ENCODE peak calls at places on chromosomes 7 and 10, in four cellular contexts. U, O, D and C are unnamed samples.

GRCh38 chr7:14095233-14095950 is 105.9 kb upstream of the ETV1 start:
- DNase-seq in U (no peak), O (no peak), D (no peak), C (no peak)

GRCh38 chr7:35035511-35035921 is 1.8 kb downstream of the DPY19L1 start:
- DNase-seq in U (no peak), O (no peak), D (no peak), C (peak)

GRCh38 chr7:137325927-137326326 is 17.6 kb downstream of the PTN start:
- DNase-seq in U (no peak), O (no peak), D (no peak), C (no peak)

GRCh38 chr10:86062151-86062550 is 304.4 kb downstream of the GRID1 start:
- DNase-seq in U (no peak), O (no peak), D (no peak), C (no peak)

GRCh38 chr10:52609071-52609470 is 163.5 kb downstream of the MBL2 start:
- DNase-seq in U (no peak), O (no peak), D (no peak), C (no peak)

GRCh38 chr10:16509996-16510395 is 11.7 kb downstream of the C1QL3 start:
- DNase-seq in U (no peak), O (no peak), D (no peak), C (no peak)

GRCh38 chr7:25351761-25352160 is 123.5 kb upstream of the NPVF start:
- DNase-seq in U (no peak), O (no peak), D (no peak), C (no peak)

GRCh38 chr7:10793995-10794780 is 179.5 kb upstream of the PHF14 start:
- DNase-seq in U (no peak), O (no peak), D (no peak), C (no peak)

GRCh38 chr7:17490825-17491224 is 192.4 kb downstream of the AHR start:
- DNase-seq in U (no peak), O (no peak), D (no peak), C (no peak)

GRCh38 chr10:4981722-4982471 is 18.7 kb downstream of the AKR1C1 start:
- DNase-seq in U (no peak), O (no peak), D (peak), C (peak)

GRCh38 chr10:12720217-12720981 is 281.1 kb downstream of the CCDC3 start:
- DNase-seq in U (peak), O (no peak), D (peak), C (peak)

GRCh38 chr10:122307669-122308486 is 36.8 kb downstream of the BTBD16 start:
- DNase-seq in U (peak), O (peak), D (peak), C (peak)

GRCh38 chr7:141785711-141786552 is 4.1 kb upstream of the TAS2R5 start:
- DNase-seq in U (no peak), O (no peak), D (no peak), C (peak)

GRCh38 chr10:131842351-131843088 is 58.3 kb upstream of the PPP2R2D start:
- DNase-seq in U (no peak), O (no peak), D (no peak), C (no peak)

GRCh38 chr7:141563956-141564623 is 12.9 kb downstream of the AGK start:
- DNase-seq in U (no peak), O (no peak), D (no peak), C (peak)

GRCh38 chr10:60048146-60048545 is 141.8 kb upstream of the CCDC6 start:
- DNase-seq in U (no peak), O (no peak), D (no peak), C (peak)

GRCh38 chr7:66114743-66115727 is at the start of gene CRCP:
- DNase-seq in U (peak), O (peak), D (peak), C (peak)

GRCh38 chr10:130894485-130894884 is 417.0 kb downstream of the TCERG1L start:
- DNase-seq in U (no peak), O (no peak), D (no peak), C (no peak)

GRCh38 chr7:28348631-28349030 is 63.7 kb upstream of the CREB5 start:
- DNase-seq in U (peak), O (no peak), D (no peak), C (no peak)

GRCh38 chr10:49394933-49395740 is 752 bp downstream of the DRGX start:
- DNase-seq in U (no peak), O (no peak), D (no peak), C (no peak)

GRCh38 chr10:80165173-80165572 is 32.6 kb downstream of the PLAC9 start:
- DNase-seq in U (peak), O (no peak), D (no peak), C (peak)

GRCh38 chr7:104196161-104196560 is 11.7 kb downstream of the ORC5 start:
- DNase-seq in U (no peak), O (no peak), D (no peak), C (peak)

GRCh38 chr10:58756126-58756525 is 243.5 kb downstream of the BICC1 start:
- DNase-seq in U (no peak), O (no peak), D (no peak), C (peak)

GRCh38 chr7:142808802-142809583 is 38.2 kb downstream of the PRSS2 start:
- DNase-seq in U (no peak), O (no peak), D (no peak), C (no peak)

GRCh38 chr7:2732959-2733584 is 45.1 kb downstream of the AMZ1 start:
- DNase-seq in U (peak), O (peak), D (no peak), C (peak)

GRCh38 chr7:12436896-12437535 is 33.4 kb upstream of the VWDE start:
- DNase-seq in U (no peak), O (no peak), D (no peak), C (peak)

GRCh38 chr7:12436126-12436525 is 32.5 kb upstream of the VWDE start:
- DNase-seq in U (no peak), O (no peak), D (no peak), C (no peak)

GRCh38 chr7:12431886-12432285 is 28.2 kb upstream of the VWDE start:
- DNase-seq in U (no peak), O (no peak), D (no peak), C (no peak)

GRCh38 chr7:12434012-12434642 is 30.5 kb upstream of the VWDE start:
- DNase-seq in U (no peak), O (no peak), D (no peak), C (no peak)
- TF ChIP-seq CTCF in U (peak), O (no peak), D (no peak), C (no peak)

DNA sequence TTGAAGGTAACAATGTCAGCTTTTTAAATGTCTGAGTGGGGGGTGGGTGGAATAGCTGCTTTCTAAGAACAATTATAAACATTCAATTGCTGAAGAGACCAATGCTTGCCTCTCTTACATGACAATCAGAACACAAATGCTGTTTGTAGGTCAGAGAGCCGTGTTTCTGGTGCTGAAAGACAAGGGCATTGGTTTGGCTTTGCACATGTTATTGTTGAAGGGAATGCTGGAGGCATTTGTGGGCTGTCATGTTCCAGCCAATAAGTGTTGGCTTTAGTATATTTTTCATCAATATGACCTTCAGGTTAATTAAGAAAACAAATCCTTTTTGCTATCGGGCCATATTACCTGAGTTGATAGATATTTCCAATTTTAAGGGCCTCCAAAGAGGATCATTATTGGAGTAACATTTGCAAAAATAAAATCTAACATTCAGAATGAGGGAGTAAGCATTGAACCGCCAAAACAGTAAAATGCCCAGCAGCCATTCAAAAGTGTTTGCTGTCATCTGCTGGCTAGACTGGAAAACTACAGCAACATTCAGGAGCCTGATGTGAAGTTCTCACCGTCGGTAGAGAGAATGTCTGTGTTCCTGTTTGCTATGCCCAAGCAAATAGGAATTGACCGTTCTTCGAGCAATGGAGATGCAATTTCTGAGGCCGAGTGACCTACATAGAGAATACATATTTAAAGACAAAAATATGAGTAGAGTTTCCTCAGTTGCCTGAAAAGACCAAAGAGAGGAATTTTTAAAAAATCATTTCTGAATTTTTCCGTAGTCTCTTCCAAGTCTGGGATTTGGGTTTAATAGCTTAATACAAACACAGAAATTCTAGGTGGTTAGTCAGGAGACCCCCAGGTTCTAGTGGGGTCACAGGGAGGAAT is 118.9 kb downstream of the APBB1IP start:
- DNase-seq in U (no peak), O (no peak), D (no peak), C (peak)
- H3K4me3 ChIP-seq in U (no peak), O (no peak), D (no peak), C (no peak)

DNA sequence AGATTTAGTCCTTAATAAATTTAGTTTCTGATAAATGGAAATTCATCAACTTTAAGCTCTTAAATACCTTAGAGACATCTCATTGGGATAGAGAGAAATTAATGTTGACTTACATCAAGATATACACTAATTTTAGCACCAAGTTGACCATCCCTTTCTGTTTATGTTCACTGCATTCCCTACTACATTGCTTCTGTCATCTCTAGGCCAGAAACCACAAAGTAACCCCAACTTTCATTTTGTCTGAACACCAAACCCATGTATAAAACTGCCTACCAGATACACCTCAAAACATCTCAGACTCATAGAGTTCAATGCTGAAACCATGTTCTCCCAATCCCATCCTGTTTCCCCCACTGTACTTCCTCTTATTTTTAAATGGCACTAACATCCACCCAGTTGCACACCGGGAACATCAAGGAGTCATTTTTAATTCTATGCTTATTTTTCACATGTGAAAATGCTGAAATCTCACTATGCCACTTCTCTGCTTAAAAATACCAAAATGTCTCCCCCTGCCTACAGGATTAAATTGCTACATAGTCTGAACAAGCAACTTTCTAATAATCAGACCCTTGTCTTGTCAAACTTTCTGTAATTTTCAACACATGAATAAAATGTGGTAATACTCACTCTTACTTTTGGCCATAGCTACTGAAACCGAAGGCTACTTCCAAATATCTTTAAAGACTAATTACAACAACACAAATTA is 201.6 kb downstream of the SEMA3D start:
- DNase-seq in U (no peak), O (no peak), D (no peak), C (peak)
- TF ChIP-seq CTCF in U (no peak), O (no peak), D (no peak), C (peak)

DNA sequence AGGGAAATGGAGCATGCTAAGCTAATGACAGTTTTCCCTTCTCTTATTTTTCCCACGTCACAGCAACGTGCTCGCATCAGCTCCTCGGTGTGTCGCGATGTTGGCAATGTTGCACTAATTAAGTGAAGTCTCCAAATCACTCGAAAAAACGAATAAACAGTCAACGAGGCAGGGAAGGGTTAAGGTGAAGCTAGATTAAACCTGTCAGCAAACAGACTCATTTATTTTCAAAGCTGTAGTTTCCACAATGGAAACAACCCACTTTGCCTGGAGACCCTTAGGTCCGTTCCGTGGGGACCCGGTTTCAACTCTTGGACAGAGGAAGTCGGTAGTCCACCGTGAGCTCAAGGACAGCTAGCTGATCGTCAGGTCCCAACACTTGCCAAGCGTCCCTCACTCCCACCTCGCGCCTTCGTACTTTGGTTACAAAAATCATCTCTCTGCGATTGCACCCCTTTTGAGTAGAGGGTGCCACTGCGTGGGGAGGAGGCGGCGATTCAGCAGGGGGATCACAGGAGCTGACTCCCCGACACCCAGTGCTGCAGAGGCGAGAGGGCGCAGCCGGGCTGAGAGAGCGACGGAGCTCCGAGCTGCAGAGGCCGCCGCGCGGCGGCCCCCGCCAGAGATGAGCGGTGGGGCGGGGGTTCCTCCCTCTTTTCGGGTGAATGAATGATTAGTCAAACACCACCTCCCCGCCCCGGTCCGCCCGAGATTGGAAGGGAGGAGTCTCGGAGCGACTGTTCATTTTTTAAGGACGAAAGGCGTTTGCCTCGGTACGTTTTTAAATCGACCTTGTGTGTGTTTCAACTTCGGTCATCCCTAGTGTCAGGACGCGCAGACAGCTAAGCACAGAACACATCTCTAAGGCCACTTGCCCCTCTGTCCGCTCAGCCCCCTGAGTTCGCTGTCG is 1.3 kb upstream of the BMPER start:
- DNase-seq in U (peak), O (peak), D (peak), C (peak)
- H3K4me3 ChIP-seq in U (peak), O (peak), D (peak), C (peak)

GRCh38 chr7:33923440-33924229 is 18.3 kb downstream of the BMPER start:
- DNase-seq in U (no peak), O (no peak), D (no peak), C (no peak)
- TF ChIP-seq CTCF in U (no peak), O (no peak), D (no peak), C (no peak)

DNA sequence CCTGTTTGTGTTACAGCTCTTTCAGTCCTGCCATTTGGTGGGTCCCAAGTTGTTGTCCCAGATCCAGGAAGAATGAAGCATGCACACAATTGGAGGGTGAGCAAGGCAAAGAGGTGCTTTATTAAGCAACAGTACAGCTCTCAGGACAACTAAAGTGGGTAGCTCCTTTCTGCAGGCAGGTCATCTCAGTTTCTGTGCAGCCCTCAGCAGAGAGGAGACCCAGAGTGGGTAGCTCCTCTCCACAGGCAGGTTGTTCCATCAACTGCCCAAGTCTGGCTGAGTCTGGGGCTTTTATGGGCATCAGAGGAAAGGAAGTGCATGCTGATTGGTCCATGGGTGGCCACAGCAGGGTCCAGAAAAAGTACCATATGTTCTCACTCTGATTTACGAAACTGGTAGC is 624.5 kb downstream of the LRMDA start:
- DNase-seq in U (no peak), O (no peak), D (no peak), C (no peak)
- H3K4me3 ChIP-seq in U (no peak), O (no peak), D (no peak), C (no peak)

GRCh38 chr7:37145682-37146081 is 303.0 kb downstream of the ELMO1 start:
- DNase-seq in U (no peak), O (no peak), D (no peak), C (no peak)

GRCh38 chr7:37142943-37143342 is 305.7 kb downstream of the ELMO1 start:
- DNase-seq in U (no peak), O (no peak), D (no peak), C (no peak)

GRCh38 chr7:37141742-37142141 is 306.9 kb downstream of the ELMO1 start:
- DNase-seq in U (no peak), O (no peak), D (no peak), C (no peak)
- TF ChIP-seq CTCF in U (no peak), O (no peak), D (no peak), C (no peak)

GRCh38 chr7:155722118-155722517 is 77.7 kb downstream of the RBM33 start:
- DNase-seq in U (no peak), O (no peak), D (no peak), C (peak)
- H3K4me3 ChIP-seq in U (no peak), O (no peak), D (no peak), C (no peak)

GRCh38 chr10:2745666-2746065 is 321.7 kb upstream of the PFKP start:
- DNase-seq in U (no peak), O (no peak), D (no peak), C (no peak)

GRCh38 chr10:2746638-2747037 is 320.7 kb upstream of the PFKP start:
- DNase-seq in U (no peak), O (no peak), D (no peak), C (no peak)

GRCh38 chr10:2748287-2748686 is 319.1 kb upstream of the PFKP start:
- DNase-seq in U (no peak), O (no peak), D (no peak), C (no peak)

GRCh38 chr10:2744547-2745212 is 322.7 kb upstream of the PFKP start:
- DNase-seq in U (no peak), O (no peak), D (no peak), C (no peak)
- TF ChIP-seq CTCF in U (no peak), O (no peak), D (no peak), C (no peak)

DNA sequence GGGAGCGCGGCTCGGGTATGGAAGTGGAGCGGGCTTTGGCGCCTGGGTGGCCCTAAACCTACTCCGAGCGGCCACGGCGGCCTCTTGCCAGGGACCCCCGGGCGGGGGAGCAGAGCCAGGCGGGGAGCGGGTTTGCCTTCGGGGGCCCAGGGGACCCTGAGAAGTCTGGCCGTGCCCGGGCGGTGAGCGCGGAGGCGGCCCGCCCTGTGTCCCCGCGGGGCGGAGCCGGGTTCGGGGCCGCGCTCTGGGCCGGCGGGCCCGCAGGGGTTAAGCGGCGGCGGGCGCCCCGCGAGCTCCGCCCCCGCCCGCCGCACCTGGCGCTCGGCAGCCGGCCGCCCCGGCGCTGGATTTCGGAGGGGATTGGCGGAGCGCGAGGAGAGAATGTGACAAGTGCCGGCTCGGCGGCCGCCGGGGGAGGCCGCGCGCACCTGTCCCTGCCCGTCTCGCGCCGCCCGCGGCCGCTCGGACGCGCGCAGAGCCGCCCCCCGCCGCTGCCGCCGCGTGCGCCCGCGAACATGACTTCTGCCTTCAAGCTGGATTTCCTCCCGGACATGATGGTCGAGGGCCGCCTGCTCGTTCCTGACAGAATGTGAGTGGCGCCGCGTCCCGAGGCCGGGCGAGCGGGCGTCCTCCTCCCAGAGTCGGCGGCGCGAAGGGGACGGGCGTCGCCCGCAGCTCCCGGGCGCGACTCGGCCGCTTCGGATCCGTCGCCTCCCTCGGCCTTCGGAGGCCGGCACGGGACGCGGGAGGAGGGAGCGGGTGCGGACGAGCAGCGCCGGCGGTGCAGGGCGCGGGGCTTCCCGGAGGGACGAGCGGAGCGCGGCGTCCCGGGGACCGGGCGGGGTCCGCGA is at the start of gene CELF2:
- DNase-seq in U (peak), O (peak), D (peak), C (peak)
- H3K4me3 ChIP-seq in U (peak), O (peak), D (peak), C (peak)